ENCODE peak calls at places on chromosomes 7 and 10, in ten cellular contexts. Z is A549, R is HepG2, N is esophagus muscularis mucosa, J is stomach, E is H1, F is K562, T is sigmoid colon, C is suprapubic skin, Q is transverse colon. X is an unnamed sample. For H3K9me3, the result is how much of the 10 kb centered on the place peaks cover.

GRCh38 chr10:124319926-124320391 is 98.8 kb downstream of the OAT start:
- DNase-seq in E (no peak), F (no peak), J (peak), Z (no peak), T (peak), N (no peak), C (no peak), R (peak), Q (no peak), X (peak)

GRCh38 chr7:1418505-1419309 is 40.6 kb downstream of the MICALL2 start:
- DNase-seq in T (no peak), J (no peak), R (peak), N (no peak), Z (peak), F (peak), Q (no peak), E (peak), C (no peak), X (no peak)

GRCh38 chr10:129955591-129956284 is 8.3 kb downstream of the EBF3 start:
- DNase-seq in R (peak), T (no peak), F (no peak), E (no peak), Z (peak), J (no peak), Q (no peak), C (no peak), N (no peak), X (no peak)

GRCh38 chr7:81079736-81080135 is 160.9 kb upstream of the SEMA3C start:
- DNase-seq in J (no peak), N (no peak), F (no peak), T (no peak), C (no peak), Z (no peak), E (no peak), Q (no peak), R (no peak), X (no peak)

GRCh38 chr10:47077941-47078340 is 166.7 kb downstream of the PTPN20 start:
- DNase-seq in T (no peak), E (no peak), R (no peak), C (no peak), J (no peak), F (no peak), Z (no peak), Q (no peak), N (no peak), X (no peak)

GRCh38 chr7:96996937-96997511 is 8.3 kb upstream of the DLX6 start:
- DNase-seq in Z (no peak), R (no peak), N (peak), T (no peak), J (no peak), F (no peak), E (no peak), Q (no peak), C (no peak), X (no peak)

GRCh38 chr7:88200793-88201192 is 19.0 kb downstream of the SRI start:
- DNase-seq in T (no peak), F (no peak), Q (no peak), J (no peak), R (no peak), Z (no peak), C (no peak), N (no peak), E (no peak), X (no peak)

GRCh38 chr7:125927556-125927955 is 997.9 kb upstream of the POT1 start:
- DNase-seq in Q (no peak), N (no peak), E (no peak), J (no peak), Z (no peak), T (no peak), F (no peak), C (no peak), R (no peak), X (no peak)

GRCh38 chr10:91313-91712 is 42.2 kb upstream of the TUBB8 start:
- DNase-seq in E (no peak), T (no peak), Z (no peak), N (no peak), C (no peak), Q (no peak), R (no peak), J (no peak), F (no peak), X (no peak)

GRCh38 chr10:61896854-61897661 is 4.4 kb upstream of the ARID5B start:
- DNase-seq in Q (peak), J (peak), N (no peak), C (peak), F (peak), E (peak), T (peak), Z (peak), R (peak), X (peak)

GRCh38 chr7:51774178-51774577 is 457.6 kb upstream of the COBL start:
- DNase-seq in F (no peak), Q (no peak), N (no peak), Z (no peak), R (no peak), T (no peak), E (no peak), C (no peak), J (no peak), X (no peak)

GRCh38 chr10:35135861-35136260 is 9.2 kb downstream of the CREM start:
- DNase-seq in R (no peak), Z (no peak), T (no peak), F (no peak), Q (peak), E (no peak), C (no peak), N (no peak), J (peak), X (no peak)

GRCh38 chr7:15906436-15906835 is 220.0 kb upstream of the MEOX2 start:
- DNase-seq in T (no peak), Z (no peak), R (no peak), F (no peak), N (no peak), C (no peak), E (no peak), Q (no peak), J (no peak), X (no peak)

GRCh38 chr10:31739759-31740158 is 188.9 kb downstream of the ARHGAP12 start:
- DNase-seq in R (no peak), J (no peak), T (no peak), Q (no peak), F (no peak), N (no peak), C (no peak), Z (no peak), E (no peak), X (no peak)

GRCh38 chr10:75969031-75969430 is 537.6 kb downstream of the LRMDA start:
- DNase-seq in T (no peak), F (no peak), C (no peak), J (no peak), N (no peak), E (no peak), Z (no peak), Q (no peak), R (no peak), X (no peak)

GRCh38 chr7:44221231-44221791 is 20.5 kb downstream of the YKT6 start:
- DNase-seq in Q (no peak), R (no peak), E (no peak), F (peak), N (no peak), Z (no peak), J (no peak), T (peak), C (no peak), X (no peak)

GRCh38 chr7:128453836-128454804 is 1.6 kb upstream of the HILPDA start:
- DNase-seq in T (peak), N (peak), C (peak), Q (peak), J (peak), F (no peak), Z (no peak), E (no peak), R (no peak), X (peak)

GRCh38 chr7:129298268-129298893 is 73.6 kb downstream of the AHCYL2 start:
- DNase-seq in T (no peak), F (peak), N (no peak), C (no peak), Z (peak), R (peak), E (no peak), J (peak), Q (peak), X (peak)

GRCh38 chr7:137080516-137081203 is 212.2 kb downstream of the CHRM2 start:
- DNase-seq in Q (no peak), R (no peak), C (no peak), T (no peak), F (no peak), E (no peak), Z (no peak), N (no peak), J (no peak), X (no peak)

GRCh38 chr10:75743231-75743864 is 311.9 kb downstream of the LRMDA start:
- DNase-seq in Q (no peak), T (no peak), N (peak), C (no peak), F (no peak), Z (no peak), E (no peak), R (peak), J (no peak), X (no peak)

DNA sequence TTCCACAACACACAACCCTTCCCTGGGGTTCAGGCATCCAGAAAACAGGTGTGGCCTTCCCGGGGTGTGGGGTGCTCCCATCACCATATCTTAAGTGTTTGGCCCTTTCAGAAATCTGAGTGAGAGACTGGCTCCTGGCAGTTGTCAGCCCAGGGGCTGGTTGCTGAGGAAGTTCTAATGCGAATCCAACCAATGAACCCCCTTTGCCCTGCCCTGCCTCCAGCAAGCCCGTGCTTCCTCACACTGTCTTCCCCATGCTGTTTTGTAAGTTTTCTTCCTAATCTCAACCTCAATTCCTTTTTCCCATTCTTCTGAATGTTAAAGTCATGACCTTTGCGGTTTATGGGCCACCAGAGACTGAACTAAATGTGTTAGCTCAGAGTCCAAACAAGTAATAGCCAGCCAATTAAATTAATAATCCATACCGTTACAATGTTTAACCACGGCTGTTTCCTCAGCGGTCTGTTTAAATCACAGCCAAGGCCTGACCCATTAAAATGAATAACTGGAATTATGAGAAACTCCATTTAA is 91.0 kb upstream of the TCF7L2 start:
- DNase-seq in N (no peak), E (no peak), F (no peak), Z (no peak), T (no peak), Q (no peak), C (no peak), J (no peak), R (no peak), X (no peak)
- H3K9me3 ChIP-seq in N (under half), E (under half), F (under half), Z (under half), T (under half), Q (under half), C (under half), J (under half), R (under half), X (under half)

DNA sequence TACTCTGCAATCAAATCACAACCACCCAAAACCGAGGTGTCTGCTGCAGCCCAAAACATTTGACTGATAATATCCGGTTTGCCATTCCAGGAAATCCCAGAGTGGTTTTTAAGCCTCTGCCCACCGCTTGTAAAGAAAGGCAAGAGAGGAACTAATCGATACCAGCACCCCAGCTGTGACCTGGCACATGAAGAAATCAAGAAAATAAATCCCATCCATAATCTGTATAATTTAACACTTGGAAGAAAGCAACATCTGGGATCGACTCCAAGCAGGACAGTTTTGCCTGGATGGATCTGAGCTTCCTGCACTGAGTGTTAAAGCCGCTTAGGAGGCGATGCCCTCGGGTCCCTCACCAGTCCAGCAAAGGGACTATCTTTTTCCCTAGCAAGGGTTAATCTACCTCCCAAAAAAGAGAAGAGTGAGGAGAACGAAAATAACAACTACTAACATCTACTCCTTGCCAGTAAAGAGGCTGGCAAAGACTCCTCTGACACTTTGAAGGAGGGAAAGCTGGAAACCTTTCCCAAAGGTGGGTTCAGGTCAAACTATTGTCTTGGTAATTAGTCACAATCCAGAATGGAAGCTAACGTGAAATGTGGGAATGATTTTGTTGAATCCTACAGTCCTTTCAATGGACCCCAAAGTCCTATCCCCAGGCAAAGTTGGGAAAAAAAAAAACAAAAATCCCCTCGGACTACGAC is 2.0 kb downstream of the DOCK4 start:
- DNase-seq in N (no peak), F (no peak), C (no peak), J (no peak), R (no peak), E (no peak), T (no peak), Z (peak), Q (no peak), X (no peak)
- TF ChIP-seq EP300 in N (no peak), F (no peak), C (no peak), J (no peak), R (no peak), E (no peak), T (no peak), Z (no peak), Q (no peak), X (no peak)

DNA sequence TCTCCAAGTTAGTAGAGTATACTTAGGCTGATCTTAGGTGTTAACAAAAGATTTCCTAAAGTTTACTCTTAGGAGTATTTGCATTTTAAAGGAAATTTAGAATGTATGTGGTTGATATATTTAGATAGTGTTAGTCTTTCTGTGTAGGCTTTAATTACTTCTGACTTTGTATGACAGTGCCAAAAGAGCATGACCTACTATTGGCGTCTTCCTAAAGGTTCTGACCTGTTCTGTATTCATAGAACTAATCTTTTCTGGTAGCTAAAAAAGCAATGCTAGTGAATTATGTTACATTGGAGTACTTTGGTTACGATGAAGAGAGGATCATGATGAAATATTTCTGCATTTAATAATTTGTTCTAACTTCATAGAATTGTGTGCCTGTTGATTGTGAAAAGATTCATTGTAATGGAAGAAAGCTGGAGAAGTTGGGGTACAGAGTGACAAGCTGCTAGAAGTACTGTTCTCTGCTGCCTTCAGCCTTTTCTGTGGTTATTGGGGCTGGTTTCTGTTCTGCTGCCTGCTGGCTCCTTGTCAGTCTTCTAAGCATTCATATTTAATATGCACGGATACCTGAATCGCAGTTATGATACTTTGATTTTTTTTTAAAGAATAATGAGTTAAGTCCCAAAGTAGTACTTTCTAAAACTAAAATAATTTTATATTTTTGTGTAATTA is 13.2 kb downstream of the WAC start:
- DNase-seq in Q (no peak), R (no peak), F (no peak), N (no peak), E (no peak), C (no peak), J (no peak), Z (no peak), T (no peak), X (no peak)
- TF ChIP-seq POLR2A in Q (no peak), R (no peak), F (no peak), N (no peak), E (no peak), C (no peak), J (no peak), Z (no peak), T (no peak), X (no peak)

GRCh38 chr10:38118072-38118807 is 24.1 kb downstream of the ZNF37A start:
- DNase-seq in E (no peak), R (no peak), N (no peak), T (no peak), F (no peak), Z (no peak), C (no peak), J (no peak), Q (no peak), X (no peak)
- H3K9me3 ChIP-seq in E (half or more), R (half or more), N (half or more), T (half or more), F (under half), Z (half or more), C (half or more), J (half or more), Q (half or more), X (half or more)

GRCh38 chr7:121525155-121525819 is 129.2 kb upstream of the FAM3C start:
- DNase-seq in R (no peak), N (no peak), T (peak), J (no peak), Q (no peak), C (no peak), Z (no peak), E (no peak), F (no peak), X (no peak)
- TF ChIP-seq EP300 in R (no peak), N (no peak), T (no peak), J (no peak), Q (no peak), C (no peak), Z (no peak), E (no peak), F (no peak), X (no peak)

GRCh38 chr10:126350216-126350992 is 37.9 kb downstream of the ADAM12 start:
- DNase-seq in E (no peak), F (no peak), T (no peak), R (no peak), Q (no peak), Z (peak), N (no peak), C (no peak), J (no peak), X (peak)
- TF ChIP-seq POLR2A in E (no peak), F (no peak), T (no peak), R (no peak), Q (no peak), Z (no peak), N (no peak), C (no peak), J (no peak), X (no peak)

DNA sequence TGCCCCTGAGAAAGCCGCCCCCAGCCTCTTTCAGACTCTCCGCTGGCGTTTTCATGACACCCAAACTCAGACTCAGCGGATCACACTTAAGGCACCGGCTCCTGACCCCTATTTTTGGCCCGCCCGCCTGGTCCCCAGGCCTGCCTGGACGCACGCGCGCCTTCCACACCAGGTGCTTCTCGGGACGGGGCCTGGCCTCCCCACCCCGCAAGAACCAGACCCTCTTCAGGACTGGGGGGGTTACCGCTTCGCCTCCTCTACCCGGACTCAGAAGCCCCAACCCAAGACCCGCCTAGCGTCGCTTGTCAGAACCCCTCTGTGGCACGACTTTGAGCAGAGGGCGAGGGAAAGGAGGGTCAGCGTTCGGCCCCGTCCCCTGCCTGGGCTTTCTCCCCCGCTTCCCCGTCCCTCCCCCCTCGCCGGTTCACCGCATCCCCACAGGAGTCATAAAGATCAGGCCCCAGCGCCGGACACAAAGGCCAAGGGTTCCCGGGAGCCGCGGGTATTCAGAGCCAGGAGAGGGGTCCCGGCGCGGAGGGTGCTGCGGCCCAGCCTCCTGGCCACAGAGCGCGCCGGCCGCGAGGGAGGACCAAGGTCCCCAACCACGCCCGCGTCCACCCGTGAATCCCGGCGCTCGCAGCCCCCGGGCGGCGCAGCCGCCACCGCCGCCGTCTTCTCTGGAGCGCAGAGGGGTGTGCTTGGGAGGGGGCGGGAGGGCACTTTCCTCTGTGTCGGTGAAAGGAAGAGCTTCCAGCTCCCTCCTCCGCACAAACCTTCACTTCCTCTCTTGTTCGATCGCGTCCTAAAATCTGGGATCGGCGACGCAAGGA is 351.9 kb downstream of the DNAJB6 start:
- DNase-seq in C (peak), Q (no peak), J (no peak), F (no peak), T (no peak), E (no peak), Z (no peak), R (no peak), N (no peak), X (peak)
- H3K9me3 ChIP-seq in C (under half), Q (under half), J (under half), F (under half), T (under half), E (under half), Z (under half), R (under half), N (under half), X (under half)